ENCODE peak calls at places on chromosomes 11 and 22, in seven cellular contexts. K is activated CD8-positive, alpha-beta T cell treated with anti-CD3 and anti-CD28 coated beads, Interleukin-2, amount 10 ng/mL, durations not matched to agents 7 days and 5 days; Y is anterior cingulate cortex; C is cardiac muscle cell; A is stimulated activated CD8-positive, alpha-beta memory T cell treated with anti-CD3 and anti-CD28 coated beads, Interleukin-7, amount 100 ng/mL, for 24 hours; Z is naive thymus-derived CD4-positive, alpha-beta T cell; S is stimulated activated effector memory CD8-positive, alpha-beta T cell treated with anti-CD3 and anti-CD28 coated beads, Interleukin-12 subunit alpha, Interleukin-12 subunit beta, amount 100 ng/mL, for 72 hours. Q is an unnamed sample.

GRCh38 chr11:96199563-96200025 is 143.4 kb downstream of the MAML2 start:
- DNase-seq in K (no peak), Y (no peak), C (no peak), A (no peak), Z (no peak), S (no peak), Q (no peak)

GRCh38 chr11:58121101-58121500 is 4.2 kb downstream of the OR9I1 start:
- DNase-seq in K (no peak), Y (no peak), C (no peak), A (no peak), Z (no peak), S (no peak), Q (no peak)

GRCh38 chr11:97683733-97684132 is 1293.9 kb downstream of the JRKL start:
- DNase-seq in K (no peak), Y (no peak), C (no peak), A (no peak), Z (no peak), S (no peak), Q (peak; percentile 80)

GRCh38 chr11:1382831-1383607 is 6.7 kb upstream of the BRSK2 start:
- DNase-seq in K (peak; percentile 79), Y (peak; percentile 78), C (peak; percentile 71), A (peak; percentile 54), Z (peak; percentile 60), S (peak; percentile 62), Q (peak; percentile 48)

GRCh38 chr11:112012877-112013276 is 12.3 kb upstream of the DLAT start:
- DNase-seq in K (no peak), Y (no peak), C (no peak), A (no peak), Z (no peak), S (no peak), Q (no peak)

GRCh38 chr11:10490398-10491232 is 35.6 kb downstream of the AMPD3 start:
- DNase-seq in K (no peak), Y (peak; percentile 92), C (peak; percentile 34), A (no peak), Z (no peak), S (no peak), Q (no peak)

GRCh38 chr11:128707671-128708070 is 13.8 kb downstream of the FLI1 start:
- DNase-seq in K (no peak), Y (no peak), C (no peak), A (no peak), Z (no peak), S (no peak), Q (no peak)

GRCh38 chr11:125079151-125079877 is 16.2 kb downstream of the SLC37A2 start:
- DNase-seq in K (no peak), Y (no peak), C (no peak), A (no peak), Z (no peak), S (no peak), Q (no peak)

GRCh38 chr22:44410396-44411056 is 87.5 kb downstream of the RTL6 start:
- DNase-seq in K (no peak), Y (no peak), C (peak; percentile 79), A (no peak), Z (no peak), S (no peak), Q (no peak)